ENCODE peak calls at places on chromosomes 1 and 21, in four cellular contexts. M is CD8-positive, alpha-beta T cell; Y is AG10803; L is HFF-Myc. R is an unnamed sample.
A peak's percentile ranks its signal among the peaks of the same experiment; 100 is the strongest.

GRCh38 chr1:27521336-27522147 is 31.6 kb upstream of the WASF2 start:
- DNase-seq in M (peak; percentile 70), Y (no peak), L (no peak), R (no peak)

GRCh38 chr1:91124989-91125417 is 103.2 kb upstream of the ZNF644 start:
- DNase-seq in M (no peak), Y (peak; percentile 28), L (no peak), R (peak; percentile 32)

GRCh38 chr1:155961937-155962336 is 16.4 kb downstream of the ARHGEF2 start:
- DNase-seq in M (no peak), Y (peak; percentile 92), L (peak; percentile 81), R (peak; percentile 39)

GRCh38 chr1:58779837-58780585 is 3.8 kb downstream of the JUN start:
- DNase-seq in M (no peak), Y (peak; percentile 67), L (no peak), R (no peak)

GRCh38 chr1:164806531-164806930 is 247.5 kb downstream of the PBX1 start:
- DNase-seq in M (no peak), Y (no peak), L (no peak), R (no peak)

GRCh38 chr1:230423936-230424335 is 2.2 kb downstream of the PGBD5 start:
- DNase-seq in M (no peak), Y (no peak), L (no peak), R (no peak)

GRCh38 chr1:18256318-18257235 is 149.0 kb downstream of the IGSF21 start:
- DNase-seq in M (peak; percentile 5), Y (peak; percentile 4), L (peak; percentile 2), R (no peak)

GRCh38 chr1:171817511-171818265 is 23.6 kb upstream of the DNM3 start:
- DNase-seq in M (no peak), Y (peak; percentile 78), L (peak; percentile 50), R (no peak)

GRCh38 chr1:161089251-161089924 is at the start of gene NECTIN4:
- DNase-seq in M (no peak), Y (no peak), L (no peak), R (no peak)

GRCh38 chr1:177206831-177207230 is 36.1 kb downstream of the BRINP2 start:
- DNase-seq in M (no peak), Y (peak; percentile 60), L (no peak), R (no peak)

GRCh38 chr1:52552236-52552504 is 722 bp downstream of the TUT4 start:
- DNase-seq in M (peak; percentile 77), Y (peak; percentile 66), L (no peak), R (peak; percentile 64)

GRCh38 chr1:6727535-6727934 is 25.9 kb upstream of the DNAJC11 start:
- DNase-seq in M (peak; percentile 57), Y (peak; percentile 56), L (no peak), R (peak; percentile 47)

GRCh38 chr1:108016451-108016920 is 51.5 kb upstream of the VAV3 start:
- DNase-seq in M (no peak), Y (peak; percentile 58), L (no peak), R (no peak)

GRCh38 chr1:221832151-221832550 is 90.3 kb upstream of the DUSP10 start:
- DNase-seq in M (no peak), Y (no peak), L (no peak), R (no peak)

GRCh38 chr1:16612332-16613172 is 812 bp downstream of the NBPF1 start:
- DNase-seq in M (peak; percentile 43), Y (peak; percentile 92), L (peak; percentile 77), R (no peak)

GRCh38 chr1:91795601-91796389 is 90.2 kb downstream of the TGFBR3 start:
- DNase-seq in M (no peak), Y (peak; percentile 73), L (no peak), R (no peak)

GRCh38 chr1:158819461-158820443 is 11.4 kb upstream of the MNDA start:
- DNase-seq in M (no peak), Y (no peak), L (no peak), R (no peak)

GRCh38 chr1:166089804-166090203 is 77.0 kb downstream of the FAM78B start:
- DNase-seq in M (no peak), Y (no peak), L (no peak), R (no peak)

GRCh38 chr1:100708476-100709062 is 11.0 kb upstream of the VCAM1 start:
- DNase-seq in M (no peak), Y (no peak), L (no peak), R (no peak)

GRCh38 chr1:53556657-53557227 is 97.5 kb downstream of the DMRTB1 start:
- DNase-seq in M (no peak), Y (no peak), L (no peak), R (no peak)

GRCh38 chr1:50369830-50370229 is 53.4 kb downstream of the DMRTA2 start:
- DNase-seq in M (no peak), Y (no peak), L (no peak), R (no peak)
- TF ChIP-seq CTCF in M (no peak), Y (peak; percentile 17), L (no peak), R (no peak)

GRCh38 chr21:43274022-43274945 is 105.5 kb downstream of the CRYAA start:
- DNase-seq in M (no peak), Y (no peak), L (no peak), R (no peak)
- TF ChIP-seq CTCF in M (no peak), Y (no peak), L (no peak), R (no peak)

DNA sequence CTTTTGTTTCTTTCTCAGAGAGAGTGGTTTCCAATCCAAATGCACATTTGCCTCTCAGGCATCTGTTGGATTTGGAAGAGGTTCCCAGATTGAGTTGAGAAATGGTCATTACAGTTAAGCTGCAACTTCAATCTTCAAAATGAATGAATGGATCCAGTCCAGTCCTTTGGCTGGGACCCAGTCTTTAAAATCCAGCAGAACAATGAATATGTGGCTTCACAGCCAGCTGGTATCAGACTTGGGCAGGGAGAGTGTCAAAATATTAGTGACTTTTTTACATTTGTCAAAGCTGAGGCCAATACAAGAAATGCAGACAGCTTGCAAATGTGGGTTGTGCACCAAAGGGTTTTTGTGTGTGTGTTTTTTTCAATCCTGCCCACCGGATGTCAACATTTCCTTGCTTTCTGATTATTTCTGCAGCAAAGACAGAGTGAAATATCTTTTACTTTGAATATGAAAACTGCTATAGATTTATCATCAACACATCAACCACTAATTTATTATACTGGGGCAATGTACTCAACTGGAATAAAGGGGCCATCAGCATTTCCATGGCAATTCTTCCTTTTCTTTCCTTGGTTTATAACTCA is 491.4 kb upstream of the C1orf87 start:
- DNase-seq in M (no peak), Y (no peak), L (no peak), R (no peak)
- TF ChIP-seq CTCF in M (no peak), Y (no peak), L (no peak), R (no peak)

DNA sequence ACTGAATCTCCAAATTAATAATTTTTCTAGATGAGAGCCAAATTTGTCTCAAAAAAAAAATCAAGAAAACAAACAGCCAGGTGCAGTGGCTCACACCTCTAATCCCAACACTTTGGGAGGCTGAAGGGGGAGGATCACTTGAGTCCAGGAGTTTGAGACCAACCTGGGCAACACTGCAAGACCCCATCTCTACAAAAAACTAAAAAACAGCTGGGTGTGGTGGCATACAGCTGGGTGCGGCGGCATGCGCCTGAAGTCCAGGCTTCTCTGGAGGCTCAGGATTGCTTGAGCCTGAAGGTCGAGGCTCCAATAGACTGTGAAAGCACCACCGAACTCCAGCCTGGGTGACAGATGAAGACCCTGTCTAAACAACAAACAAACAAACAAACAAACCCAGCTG is 14.0 kb downstream of the ACBD3 start:
- DNase-seq in M (no peak), Y (no peak), L (no peak), R (no peak)
- TF ChIP-seq CTCF in M (no peak), Y (no peak), L (no peak), R (no peak)

DNA sequence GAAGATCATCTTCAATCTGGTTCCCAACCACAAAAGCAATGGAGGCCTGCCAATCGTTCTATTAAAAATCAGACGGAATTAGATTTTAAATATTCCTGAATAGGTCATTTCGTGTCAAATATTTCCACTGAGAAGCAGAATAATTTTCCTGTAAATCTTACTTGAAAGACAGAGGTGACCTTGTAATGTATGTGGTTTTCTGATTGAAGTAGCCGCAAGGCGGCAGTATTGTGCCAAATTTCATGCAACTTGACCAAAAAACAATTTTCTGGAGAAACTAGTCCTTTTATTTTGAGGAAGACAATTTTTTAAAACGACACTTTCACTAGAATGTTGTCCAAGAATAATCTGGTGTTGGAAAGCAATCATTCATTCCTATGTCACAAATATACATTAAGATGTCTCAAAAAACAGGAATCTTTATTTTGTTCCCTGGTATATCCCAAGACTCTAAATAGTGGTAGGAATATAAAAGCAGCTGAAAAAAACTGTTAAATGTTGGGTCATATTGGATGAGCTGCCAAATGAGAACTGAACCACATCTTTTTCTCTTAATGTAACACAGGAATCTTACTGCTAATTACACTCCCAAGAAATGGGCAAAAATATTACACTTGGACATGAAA is 33.6 kb downstream of the SPAG17 start:
- DNase-seq in M (no peak), Y (peak; percentile 65), L (peak; percentile 56), R (no peak)
- TF ChIP-seq CTCF in M (peak; percentile 24), Y (peak; percentile 85), L (peak; percentile 69), R (peak; percentile 19)

GRCh38 chr1:39681999-39682398 is 9.2 kb downstream of the HPCAL4 start:
- DNase-seq in M (no peak), Y (no peak), L (no peak), R (no peak)
- TF ChIP-seq CTCF in M (no peak), Y (no peak), L (no peak), R (no peak)

DNA sequence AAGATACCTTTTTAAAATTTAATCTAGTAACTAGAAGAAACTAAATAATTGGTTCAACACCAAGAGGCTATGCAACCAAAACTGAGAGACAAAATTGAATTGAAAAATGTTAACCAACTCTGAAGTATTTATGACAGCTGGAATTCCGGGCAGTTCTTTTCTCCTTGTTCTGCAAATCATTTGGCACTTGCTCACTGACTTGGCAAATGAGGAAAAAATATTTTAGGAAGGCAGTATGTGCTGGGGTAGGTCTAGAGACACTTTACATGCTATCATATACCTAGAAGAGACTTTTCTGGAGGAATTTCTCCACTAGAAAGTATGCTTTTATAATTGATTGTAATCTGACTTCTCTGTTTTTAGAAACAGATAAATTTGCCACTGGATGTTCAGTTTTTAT is 22.1 kb upstream of the SH3D21 start:
- DNase-seq in M (no peak), Y (peak; percentile 56), L (no peak), R (no peak)
- TF ChIP-seq CTCF in M (no peak), Y (no peak), L (no peak), R (no peak)

DNA sequence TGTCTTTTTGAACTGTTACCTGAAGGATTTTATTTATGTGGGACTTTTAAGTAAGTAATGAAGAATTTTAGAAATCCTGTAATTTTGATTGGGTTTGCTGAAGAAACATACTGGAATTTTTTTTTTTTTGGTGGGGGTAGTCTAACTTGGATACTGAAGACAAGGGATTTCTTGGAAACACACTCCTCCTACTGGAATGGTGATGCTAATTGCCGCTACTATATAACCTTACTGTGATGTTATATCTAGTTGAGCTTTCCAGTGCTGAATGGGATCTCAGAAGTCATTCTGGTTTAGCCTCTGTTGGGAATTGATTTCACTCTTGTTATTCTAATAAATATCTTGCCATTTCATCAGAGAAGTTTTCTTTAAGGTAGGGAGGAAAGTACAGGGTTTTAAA is 8.4 kb downstream of the PPP2R5A start:
- DNase-seq in M (no peak), Y (peak; percentile 16), L (no peak), R (no peak)
- TF ChIP-seq CTCF in M (no peak), Y (peak; percentile 30), L (no peak), R (no peak)

GRCh38 chr1:109075531-109076490 is at the start of gene TAF13:
- DNase-seq in M (peak; percentile 83), Y (peak; percentile 97), L (peak; percentile 71), R (peak; percentile 87)
- TF ChIP-seq CTCF in M (no peak), Y (peak; percentile 25), L (peak; percentile 11), R (no peak)

GRCh38 chr1:10586125-10586524 is 111.4 kb downstream of the PEX14 start:
- DNase-seq in M (no peak), Y (no peak), L (no peak), R (no peak)
- TF ChIP-seq CTCF in M (no peak), Y (no peak), L (no peak), R (no peak)